ENCODE peak calls at places on chromosomes 16 and 17, in nine cellular contexts. One of them, this sample, is unnamed.

GRCh38 chr17:18963126-18964017 is 11.4 kb downstream of the SLC5A10 start:
- DNase-seq in NCI-H69: no peak
- DNase-seq in cardiac muscle cell: no peak
- DNase-seq in progenitor cell of endocrine pancreas: no peak
- DNase-seq in fibroblast of lung: no peak
- DNase-seq in non-pigmented ciliary epithelial cell: no peak
- DNase-seq in neural crest cell: no peak
- DNase-seq in brain pericyte: no peak
- DNase-seq in HuH-7.5: no peak
- DNase-seq in this sample: no peak

GRCh38 chr17:1829579-1830257 is at the start of the genes RPA1 and SMYD4:
- DNase-seq in NCI-H69: peak
- DNase-seq in brain pericyte: peak
- DNase-seq in progenitor cell of endocrine pancreas: peak
- DNase-seq in fibroblast of lung: peak
- DNase-seq in HuH-7.5: peak
- DNase-seq in cardiac muscle cell: peak
- DNase-seq in non-pigmented ciliary epithelial cell: peak
- DNase-seq in neural crest cell: peak
- DNase-seq in this sample: peak

GRCh38 chr17:51860934-51861561 is 297.5 kb downstream of the CA10 start:
- DNase-seq in neural crest cell: peak
- DNase-seq in fibroblast of lung: no peak
- DNase-seq in non-pigmented ciliary epithelial cell: no peak
- DNase-seq in brain pericyte: no peak
- DNase-seq in cardiac muscle cell: peak
- DNase-seq in HuH-7.5: peak
- DNase-seq in NCI-H69: peak
- DNase-seq in progenitor cell of endocrine pancreas: peak
- DNase-seq in this sample: peak

GRCh38 chr17:9237661-9238301 is 216.5 kb downstream of the NTN1 start:
- DNase-seq in fibroblast of lung: no peak
- DNase-seq in cardiac muscle cell: no peak
- DNase-seq in progenitor cell of endocrine pancreas: no peak
- DNase-seq in brain pericyte: no peak
- DNase-seq in neural crest cell: peak
- DNase-seq in NCI-H69: peak
- DNase-seq in non-pigmented ciliary epithelial cell: no peak
- DNase-seq in HuH-7.5: no peak
- DNase-seq in this sample: peak

GRCh38 chr17:64554028-64554637 is 47.4 kb downstream of the CEP95 start:
- DNase-seq in progenitor cell of endocrine pancreas: no peak
- DNase-seq in non-pigmented ciliary epithelial cell: no peak
- DNase-seq in neural crest cell: no peak
- DNase-seq in brain pericyte: no peak
- DNase-seq in HuH-7.5: no peak
- DNase-seq in cardiac muscle cell: no peak
- DNase-seq in NCI-H69: no peak
- DNase-seq in fibroblast of lung: no peak
- DNase-seq in this sample: no peak

GRCh38 chr17:42182927-42183734 is 2.1 kb downstream of the HCRT start:
- DNase-seq in progenitor cell of endocrine pancreas: no peak
- DNase-seq in cardiac muscle cell: peak
- DNase-seq in brain pericyte: no peak
- DNase-seq in neural crest cell: no peak
- DNase-seq in fibroblast of lung: peak
- DNase-seq in HuH-7.5: no peak
- DNase-seq in NCI-H69: peak
- DNase-seq in non-pigmented ciliary epithelial cell: no peak
- DNase-seq in this sample: peak

GRCh38 chr16:21097151-21097550 is 53.5 kb downstream of the DNAH3 start:
- DNase-seq in NCI-H69: no peak
- DNase-seq in neural crest cell: no peak
- DNase-seq in cardiac muscle cell: no peak
- DNase-seq in progenitor cell of endocrine pancreas: no peak
- DNase-seq in fibroblast of lung: peak
- DNase-seq in HuH-7.5: no peak
- DNase-seq in brain pericyte: no peak
- DNase-seq in non-pigmented ciliary epithelial cell: peak
- DNase-seq in this sample: no peak

GRCh38 chr17:48488548-48489106 is 42.2 kb downstream of the HOXB1 start:
- DNase-seq in fibroblast of lung: no peak
- DNase-seq in NCI-H69: no peak
- DNase-seq in neural crest cell: no peak
- DNase-seq in cardiac muscle cell: no peak
- DNase-seq in progenitor cell of endocrine pancreas: no peak
- DNase-seq in non-pigmented ciliary epithelial cell: no peak
- DNase-seq in brain pericyte: no peak
- DNase-seq in HuH-7.5: no peak
- DNase-seq in this sample: peak

GRCh38 chr16:80725566-80726162 is 78.7 kb downstream of the CDYL2 start:
- DNase-seq in cardiac muscle cell: no peak
- DNase-seq in fibroblast of lung: peak
- DNase-seq in progenitor cell of endocrine pancreas: no peak
- DNase-seq in brain pericyte: no peak
- DNase-seq in HuH-7.5: no peak
- DNase-seq in NCI-H69: no peak
- DNase-seq in neural crest cell: no peak
- DNase-seq in non-pigmented ciliary epithelial cell: no peak
- DNase-seq in this sample: no peak

GRCh38 chr17:59761385-59762021 is 54.0 kb downstream of the VMP1 start:
- DNase-seq in NCI-H69: no peak
- DNase-seq in non-pigmented ciliary epithelial cell: peak
- DNase-seq in cardiac muscle cell: peak
- DNase-seq in progenitor cell of endocrine pancreas: no peak
- DNase-seq in fibroblast of lung: peak
- DNase-seq in brain pericyte: no peak
- DNase-seq in neural crest cell: no peak
- DNase-seq in HuH-7.5: no peak
- DNase-seq in this sample: no peak

GRCh38 chr17:9350083-9350482 is 225.5 kb downstream of the STX8 start:
- DNase-seq in progenitor cell of endocrine pancreas: no peak
- DNase-seq in HuH-7.5: no peak
- DNase-seq in neural crest cell: no peak
- DNase-seq in fibroblast of lung: peak
- DNase-seq in brain pericyte: no peak
- DNase-seq in non-pigmented ciliary epithelial cell: peak
- DNase-seq in NCI-H69: no peak
- DNase-seq in cardiac muscle cell: peak
- DNase-seq in this sample: no peak

GRCh38 chr17:80028030-80028429 is 7.6 kb downstream of the TBC1D16 start:
- DNase-seq in HuH-7.5: no peak
- DNase-seq in cardiac muscle cell: no peak
- DNase-seq in non-pigmented ciliary epithelial cell: no peak
- DNase-seq in brain pericyte: no peak
- DNase-seq in progenitor cell of endocrine pancreas: no peak
- DNase-seq in NCI-H69: no peak
- DNase-seq in fibroblast of lung: no peak
- DNase-seq in neural crest cell: no peak
- DNase-seq in this sample: no peak

GRCh38 chr17:29592850-29593545 is at the start of gene ANKRD13B:
- DNase-seq in cardiac muscle cell: no peak
- DNase-seq in HuH-7.5: peak
- DNase-seq in brain pericyte: no peak
- DNase-seq in progenitor cell of endocrine pancreas: no peak
- DNase-seq in neural crest cell: peak
- DNase-seq in fibroblast of lung: no peak
- DNase-seq in NCI-H69: peak
- DNase-seq in non-pigmented ciliary epithelial cell: no peak
- DNase-seq in this sample: peak

GRCh38 chr17:57703273-57703672 is 41.8 kb downstream of the CCDC182 start:
- DNase-seq in fibroblast of lung: no peak
- DNase-seq in NCI-H69: no peak
- DNase-seq in cardiac muscle cell: no peak
- DNase-seq in brain pericyte: no peak
- DNase-seq in neural crest cell: no peak
- DNase-seq in HuH-7.5: no peak
- DNase-seq in progenitor cell of endocrine pancreas: no peak
- DNase-seq in non-pigmented ciliary epithelial cell: no peak
- DNase-seq in this sample: no peak

GRCh38 chr17:68763551-68763950 is 162.4 kb upstream of the FAM20A start:
- DNase-seq in neural crest cell: no peak
- DNase-seq in HuH-7.5: no peak
- DNase-seq in progenitor cell of endocrine pancreas: no peak
- DNase-seq in fibroblast of lung: peak
- DNase-seq in NCI-H69: no peak
- DNase-seq in non-pigmented ciliary epithelial cell: no peak
- DNase-seq in brain pericyte: no peak
- DNase-seq in cardiac muscle cell: no peak
- DNase-seq in this sample: no peak

GRCh38 chr16:81279375-81279774 is 35.4 kb upstream of the GAN start:
- DNase-seq in progenitor cell of endocrine pancreas: no peak
- DNase-seq in brain pericyte: no peak
- DNase-seq in NCI-H69: no peak
- DNase-seq in cardiac muscle cell: peak
- DNase-seq in fibroblast of lung: peak
- DNase-seq in neural crest cell: no peak
- DNase-seq in non-pigmented ciliary epithelial cell: peak
- DNase-seq in HuH-7.5: no peak
- DNase-seq in this sample: no peak

GRCh38 chr16:825298-826061 is 24.9 kb upstream of the GNG13 start:
- DNase-seq in cardiac muscle cell: no peak
- DNase-seq in progenitor cell of endocrine pancreas: no peak
- DNase-seq in fibroblast of lung: no peak
- DNase-seq in HuH-7.5: no peak
- DNase-seq in non-pigmented ciliary epithelial cell: no peak
- DNase-seq in brain pericyte: no peak
- DNase-seq in NCI-H69: peak
- DNase-seq in neural crest cell: no peak
- DNase-seq in this sample: no peak

GRCh38 chr16:4370570-4371480 is 823 bp upstream of the VASN start:
- DNase-seq in HuH-7.5: no peak
- DNase-seq in non-pigmented ciliary epithelial cell: no peak
- DNase-seq in progenitor cell of endocrine pancreas: no peak
- DNase-seq in fibroblast of lung: peak
- DNase-seq in NCI-H69: no peak
- DNase-seq in neural crest cell: no peak
- DNase-seq in brain pericyte: no peak
- DNase-seq in cardiac muscle cell: peak
- DNase-seq in this sample: no peak

GRCh38 chr17:68821860-68822693 is 133.1 kb downstream of the ABCA8 start:
- DNase-seq in cardiac muscle cell: peak
- DNase-seq in progenitor cell of endocrine pancreas: no peak
- DNase-seq in NCI-H69: no peak
- DNase-seq in fibroblast of lung: peak
- DNase-seq in non-pigmented ciliary epithelial cell: peak
- DNase-seq in HuH-7.5: no peak
- DNase-seq in brain pericyte: peak
- DNase-seq in neural crest cell: no peak
- DNase-seq in this sample: no peak

GRCh38 chr17:80005360-80006338 is 30.0 kb downstream of the TBC1D16 start:
- DNase-seq in brain pericyte: no peak
- DNase-seq in HuH-7.5: peak
- DNase-seq in fibroblast of lung: no peak
- DNase-seq in progenitor cell of endocrine pancreas: peak
- DNase-seq in NCI-H69: peak
- DNase-seq in neural crest cell: peak
- DNase-seq in non-pigmented ciliary epithelial cell: no peak
- DNase-seq in cardiac muscle cell: peak
- DNase-seq in this sample: peak

GRCh38 chr16:59478806-59479205 is 744.7 kb upstream of the GOT2 start:
- DNase-seq in NCI-H69: no peak
- DNase-seq in fibroblast of lung: peak
- DNase-seq in progenitor cell of endocrine pancreas: no peak
- DNase-seq in neural crest cell: no peak
- DNase-seq in HuH-7.5: no peak
- DNase-seq in brain pericyte: no peak
- DNase-seq in cardiac muscle cell: no peak
- DNase-seq in non-pigmented ciliary epithelial cell: no peak
- DNase-seq in this sample: no peak

GRCh38 chr16:10616744-10617640 is 36.6 kb upstream of the EMP2 start:
- DNase-seq in fibroblast of lung: peak
- DNase-seq in progenitor cell of endocrine pancreas: no peak
- DNase-seq in neural crest cell: peak
- DNase-seq in cardiac muscle cell: peak
- DNase-seq in NCI-H69: no peak
- DNase-seq in non-pigmented ciliary epithelial cell: no peak
- DNase-seq in brain pericyte: no peak
- DNase-seq in HuH-7.5: peak
- DNase-seq in this sample: no peak

GRCh38 chr16:3215601-3216262 is 19.2 kb downstream of the ZNF200 start:
- DNase-seq in HuH-7.5: no peak
- DNase-seq in brain pericyte: no peak
- DNase-seq in NCI-H69: no peak
- DNase-seq in cardiac muscle cell: no peak
- DNase-seq in fibroblast of lung: no peak
- DNase-seq in neural crest cell: no peak
- DNase-seq in progenitor cell of endocrine pancreas: no peak
- DNase-seq in non-pigmented ciliary epithelial cell: no peak
- DNase-seq in this sample: no peak

GRCh38 chr16:6031102-6031501 is 933.5 kb upstream of the EEF2KMT start:
- DNase-seq in progenitor cell of endocrine pancreas: no peak
- DNase-seq in brain pericyte: no peak
- DNase-seq in HuH-7.5: no peak
- DNase-seq in cardiac muscle cell: no peak
- DNase-seq in NCI-H69: no peak
- DNase-seq in neural crest cell: no peak
- DNase-seq in fibroblast of lung: no peak
- DNase-seq in non-pigmented ciliary epithelial cell: no peak
- DNase-seq in this sample: no peak

GRCh38 chr17:33689725-33690124 is 396.6 kb upstream of the ASIC2 start:
- DNase-seq in fibroblast of lung: no peak
- DNase-seq in non-pigmented ciliary epithelial cell: no peak
- DNase-seq in progenitor cell of endocrine pancreas: no peak
- DNase-seq in HuH-7.5: no peak
- DNase-seq in brain pericyte: no peak
- DNase-seq in neural crest cell: no peak
- DNase-seq in cardiac muscle cell: no peak
- DNase-seq in NCI-H69: peak
- DNase-seq in this sample: no peak

GRCh38 chr16:66968847-66969246 is 7.8 kb downstream of the CES3 start:
- DNase-seq in fibroblast of lung: no peak
- DNase-seq in NCI-H69: no peak
- DNase-seq in progenitor cell of endocrine pancreas: no peak
- DNase-seq in cardiac muscle cell: no peak
- DNase-seq in neural crest cell: no peak
- DNase-seq in non-pigmented ciliary epithelial cell: no peak
- DNase-seq in HuH-7.5: no peak
- DNase-seq in brain pericyte: no peak
- DNase-seq in this sample: no peak

GRCh38 chr16:67055712-67056487 is 27.0 kb downstream of the CBFB start:
- DNase-seq in NCI-H69: no peak
- DNase-seq in cardiac muscle cell: peak
- DNase-seq in progenitor cell of endocrine pancreas: no peak
- DNase-seq in fibroblast of lung: peak
- DNase-seq in brain pericyte: peak
- DNase-seq in neural crest cell: no peak
- DNase-seq in non-pigmented ciliary epithelial cell: peak
- DNase-seq in HuH-7.5: no peak
- DNase-seq in this sample: no peak

GRCh38 chr17:60392845-60393702 is 1.1 kb upstream of the USP32 start:
- DNase-seq in HuH-7.5: peak
- DNase-seq in non-pigmented ciliary epithelial cell: no peak
- DNase-seq in cardiac muscle cell: peak
- DNase-seq in progenitor cell of endocrine pancreas: no peak
- DNase-seq in brain pericyte: peak
- DNase-seq in NCI-H69: peak
- DNase-seq in neural crest cell: peak
- DNase-seq in fibroblast of lung: peak
- DNase-seq in this sample: peak

GRCh38 chr17:70074991-70075390 is at the start of gene KCNJ16:
- DNase-seq in neural crest cell: no peak
- DNase-seq in cardiac muscle cell: no peak
- DNase-seq in brain pericyte: no peak
- DNase-seq in HuH-7.5: no peak
- DNase-seq in non-pigmented ciliary epithelial cell: no peak
- DNase-seq in NCI-H69: peak
- DNase-seq in fibroblast of lung: no peak
- DNase-seq in progenitor cell of endocrine pancreas: peak
- DNase-seq in this sample: no peak

GRCh38 chr17:65559483-65559801 is 2.0 kb downstream of the AXIN2 start:
- DNase-seq in progenitor cell of endocrine pancreas: no peak
- DNase-seq in cardiac muscle cell: no peak
- DNase-seq in non-pigmented ciliary epithelial cell: no peak
- DNase-seq in brain pericyte: no peak
- DNase-seq in fibroblast of lung: peak
- DNase-seq in NCI-H69: no peak
- DNase-seq in neural crest cell: no peak
- DNase-seq in HuH-7.5: no peak
- DNase-seq in this sample: no peak

GRCh38 chr17:78144146-78144719 is 2.0 kb upstream of the C17orf99 start:
- DNase-seq in brain pericyte: peak
- DNase-seq in cardiac muscle cell: peak
- DNase-seq in NCI-H69: peak
- DNase-seq in HuH-7.5: no peak
- DNase-seq in fibroblast of lung: peak
- DNase-seq in neural crest cell: no peak
- DNase-seq in progenitor cell of endocrine pancreas: no peak
- DNase-seq in non-pigmented ciliary epithelial cell: no peak
- DNase-seq in this sample: no peak